ENCODE peak calls at places on chromosomes 6 and 20, in nine cellular contexts. One of them, this sample, is unnamed.

GRCh38 chr6:1610497-1611321 is 994 bp downstream of the FOXC1 start:
- DNase-seq in AG09309: no peak
- DNase-seq in iPS-NIHi11: no peak
- DNase-seq in mammary epithelial cell: peak
- DNase-seq in stimulated activated CD4-positive, alpha-beta T cell treated with anti-CD3 and anti-CD28 coated beads, TNF-alpha, amount 100 ng/mL, for 24 hours: no peak
- DNase-seq in G401: peak
- DNase-seq in uterus: no peak
- DNase-seq in ureter: no peak
- DNase-seq in pons: no peak
- DNase-seq in this sample: no peak

GRCh38 chr6:166582258-166582657 is 4.2 kb downstream of the RAMACL start:
- DNase-seq in G401: no peak
- DNase-seq in AG09309: peak
- DNase-seq in stimulated activated CD4-positive, alpha-beta T cell treated with anti-CD3 and anti-CD28 coated beads, TNF-alpha, amount 100 ng/mL, for 24 hours: no peak
- DNase-seq in uterus: no peak
- DNase-seq in iPS-NIHi11: no peak
- DNase-seq in mammary epithelial cell: no peak
- DNase-seq in pons: no peak
- DNase-seq in ureter: no peak
- DNase-seq in this sample: no peak

GRCh38 chr6:45710304-45710821 is 305.3 kb downstream of the CLIC5 start:
- DNase-seq in pons: no peak
- DNase-seq in AG09309: no peak
- DNase-seq in stimulated activated CD4-positive, alpha-beta T cell treated with anti-CD3 and anti-CD28 coated beads, TNF-alpha, amount 100 ng/mL, for 24 hours: peak
- DNase-seq in G401: no peak
- DNase-seq in mammary epithelial cell: no peak
- DNase-seq in uterus: no peak
- DNase-seq in ureter: no peak
- DNase-seq in iPS-NIHi11: no peak
- DNase-seq in this sample: no peak

GRCh38 chr6:14499804-14500203 is 382.2 kb downstream of the CD83 start:
- DNase-seq in uterus: no peak
- DNase-seq in G401: peak
- DNase-seq in AG09309: peak
- DNase-seq in iPS-NIHi11: no peak
- DNase-seq in pons: no peak
- DNase-seq in stimulated activated CD4-positive, alpha-beta T cell treated with anti-CD3 and anti-CD28 coated beads, TNF-alpha, amount 100 ng/mL, for 24 hours: no peak
- DNase-seq in mammary epithelial cell: peak
- DNase-seq in ureter: no peak
- DNase-seq in this sample: no peak

GRCh38 chr20:45010399-45010828 is 44.1 kb downstream of the STK4 start:
- DNase-seq in pons: no peak
- DNase-seq in stimulated activated CD4-positive, alpha-beta T cell treated with anti-CD3 and anti-CD28 coated beads, TNF-alpha, amount 100 ng/mL, for 24 hours: no peak
- DNase-seq in ureter: no peak
- DNase-seq in uterus: no peak
- DNase-seq in iPS-NIHi11: no peak
- DNase-seq in AG09309: no peak
- DNase-seq in G401: no peak
- DNase-seq in mammary epithelial cell: peak
- DNase-seq in this sample: no peak

GRCh38 chr6:125020385-125020784 is 58.1 kb downstream of the RNF217 start:
- DNase-seq in pons: peak
- DNase-seq in mammary epithelial cell: no peak
- DNase-seq in G401: no peak
- DNase-seq in ureter: no peak
- DNase-seq in iPS-NIHi11: peak
- DNase-seq in AG09309: peak
- DNase-seq in stimulated activated CD4-positive, alpha-beta T cell treated with anti-CD3 and anti-CD28 coated beads, TNF-alpha, amount 100 ng/mL, for 24 hours: no peak
- DNase-seq in uterus: no peak
- DNase-seq in this sample: no peak

GRCh38 chr6:57094689-57095088 is 4.7 kb downstream of the ZNF451 start:
- DNase-seq in pons: no peak
- DNase-seq in stimulated activated CD4-positive, alpha-beta T cell treated with anti-CD3 and anti-CD28 coated beads, TNF-alpha, amount 100 ng/mL, for 24 hours: no peak
- DNase-seq in AG09309: no peak
- DNase-seq in mammary epithelial cell: no peak
- DNase-seq in iPS-NIHi11: no peak
- DNase-seq in ureter: no peak
- DNase-seq in uterus: no peak
- DNase-seq in G401: no peak
- DNase-seq in this sample: no peak

GRCh38 chr20:57493091-57493615 is 31.8 kb downstream of the CTCFL start:
- DNase-seq in mammary epithelial cell: no peak
- DNase-seq in uterus: no peak
- DNase-seq in ureter: no peak
- DNase-seq in G401: no peak
- DNase-seq in iPS-NIHi11: no peak
- DNase-seq in AG09309: no peak
- DNase-seq in stimulated activated CD4-positive, alpha-beta T cell treated with anti-CD3 and anti-CD28 coated beads, TNF-alpha, amount 100 ng/mL, for 24 hours: no peak
- DNase-seq in pons: no peak
- DNase-seq in this sample: no peak

GRCh38 chr20:62558779-62559178 is 83.0 kb upstream of the GATA5 start:
- DNase-seq in uterus: no peak
- DNase-seq in iPS-NIHi11: no peak
- DNase-seq in mammary epithelial cell: no peak
- DNase-seq in ureter: no peak
- DNase-seq in pons: no peak
- DNase-seq in stimulated activated CD4-positive, alpha-beta T cell treated with anti-CD3 and anti-CD28 coated beads, TNF-alpha, amount 100 ng/mL, for 24 hours: no peak
- DNase-seq in G401: no peak
- DNase-seq in AG09309: no peak
- DNase-seq in this sample: no peak

GRCh38 chr20:24118096-24118780 is 129.7 kb upstream of the GGTLC1 start:
- DNase-seq in G401: no peak
- DNase-seq in mammary epithelial cell: no peak
- DNase-seq in AG09309: no peak
- DNase-seq in pons: no peak
- DNase-seq in uterus: no peak
- DNase-seq in iPS-NIHi11: no peak
- DNase-seq in ureter: no peak
- DNase-seq in stimulated activated CD4-positive, alpha-beta T cell treated with anti-CD3 and anti-CD28 coated beads, TNF-alpha, amount 100 ng/mL, for 24 hours: no peak
- DNase-seq in this sample: no peak

GRCh38 chr6:133645000-133645619 is 243.8 kb upstream of the TCF21 start:
- DNase-seq in G401: no peak
- DNase-seq in iPS-NIHi11: no peak
- DNase-seq in ureter: no peak
- DNase-seq in mammary epithelial cell: no peak
- DNase-seq in pons: no peak
- DNase-seq in AG09309: no peak
- DNase-seq in uterus: no peak
- DNase-seq in stimulated activated CD4-positive, alpha-beta T cell treated with anti-CD3 and anti-CD28 coated beads, TNF-alpha, amount 100 ng/mL, for 24 hours: no peak
- DNase-seq in this sample: no peak

GRCh38 chr6:41917528-41917927 is 3.4 kb downstream of the MED20 start:
- DNase-seq in iPS-NIHi11: no peak
- DNase-seq in stimulated activated CD4-positive, alpha-beta T cell treated with anti-CD3 and anti-CD28 coated beads, TNF-alpha, amount 100 ng/mL, for 24 hours: no peak
- DNase-seq in AG09309: peak
- DNase-seq in mammary epithelial cell: peak
- DNase-seq in G401: no peak
- DNase-seq in ureter: no peak
- DNase-seq in pons: no peak
- DNase-seq in uterus: no peak
- DNase-seq in this sample: no peak

GRCh38 chr6:169803291-169803811 is 51.9 kb downstream of the ERMARD start:
- DNase-seq in stimulated activated CD4-positive, alpha-beta T cell treated with anti-CD3 and anti-CD28 coated beads, TNF-alpha, amount 100 ng/mL, for 24 hours: no peak
- DNase-seq in iPS-NIHi11: no peak
- DNase-seq in ureter: no peak
- DNase-seq in AG09309: no peak
- DNase-seq in uterus: no peak
- DNase-seq in mammary epithelial cell: no peak
- DNase-seq in G401: no peak
- DNase-seq in pons: no peak
- DNase-seq in this sample: no peak

GRCh38 chr6:53851561-53851960 is 56.8 kb downstream of the LRRC1 start:
- DNase-seq in iPS-NIHi11: no peak
- DNase-seq in pons: no peak
- DNase-seq in uterus: no peak
- DNase-seq in mammary epithelial cell: no peak
- DNase-seq in AG09309: no peak
- DNase-seq in G401: no peak
- DNase-seq in stimulated activated CD4-positive, alpha-beta T cell treated with anti-CD3 and anti-CD28 coated beads, TNF-alpha, amount 100 ng/mL, for 24 hours: no peak
- DNase-seq in ureter: no peak
- DNase-seq in this sample: no peak

GRCh38 chr6:162387723-162388382 is 339.7 kb downstream of the PRKN start:
- DNase-seq in stimulated activated CD4-positive, alpha-beta T cell treated with anti-CD3 and anti-CD28 coated beads, TNF-alpha, amount 100 ng/mL, for 24 hours: no peak
- DNase-seq in iPS-NIHi11: no peak
- DNase-seq in ureter: no peak
- DNase-seq in mammary epithelial cell: no peak
- DNase-seq in uterus: no peak
- DNase-seq in G401: no peak
- DNase-seq in AG09309: no peak
- DNase-seq in pons: no peak
- DNase-seq in this sample: no peak

GRCh38 chr6:17088091-17088611 is 13.7 kb upstream of the STMND1 start:
- DNase-seq in mammary epithelial cell: no peak
- DNase-seq in stimulated activated CD4-positive, alpha-beta T cell treated with anti-CD3 and anti-CD28 coated beads, TNF-alpha, amount 100 ng/mL, for 24 hours: no peak
- DNase-seq in ureter: no peak
- DNase-seq in uterus: no peak
- DNase-seq in pons: no peak
- DNase-seq in iPS-NIHi11: no peak
- DNase-seq in AG09309: no peak
- DNase-seq in G401: no peak
- DNase-seq in this sample: no peak

GRCh38 chr20:51542033-51542893 is at the start of gene NFATC2:
- DNase-seq in iPS-NIHi11: peak
- DNase-seq in G401: no peak
- DNase-seq in pons: no peak
- DNase-seq in ureter: peak
- DNase-seq in uterus: peak
- DNase-seq in stimulated activated CD4-positive, alpha-beta T cell treated with anti-CD3 and anti-CD28 coated beads, TNF-alpha, amount 100 ng/mL, for 24 hours: no peak
- DNase-seq in AG09309: no peak
- DNase-seq in mammary epithelial cell: no peak
- DNase-seq in this sample: no peak

GRCh38 chr20:63533388-63533787 is 3.8 kb downstream of the PTK6 start:
- DNase-seq in stimulated activated CD4-positive, alpha-beta T cell treated with anti-CD3 and anti-CD28 coated beads, TNF-alpha, amount 100 ng/mL, for 24 hours: no peak
- DNase-seq in pons: no peak
- DNase-seq in AG09309: no peak
- DNase-seq in G401: no peak
- DNase-seq in ureter: no peak
- DNase-seq in mammary epithelial cell: no peak
- DNase-seq in iPS-NIHi11: peak
- DNase-seq in uterus: no peak
- DNase-seq in this sample: no peak

GRCh38 chr6:21278078-21278790 is 315.3 kb upstream of the SOX4 start:
- DNase-seq in iPS-NIHi11: no peak
- DNase-seq in uterus: peak
- DNase-seq in stimulated activated CD4-positive, alpha-beta T cell treated with anti-CD3 and anti-CD28 coated beads, TNF-alpha, amount 100 ng/mL, for 24 hours: no peak
- DNase-seq in AG09309: peak
- DNase-seq in pons: no peak
- DNase-seq in mammary epithelial cell: no peak
- DNase-seq in G401: no peak
- DNase-seq in ureter: no peak
- DNase-seq in this sample: no peak

GRCh38 chr6:167441653-167442644 is 117.1 kb downstream of the TTLL2 start:
- DNase-seq in stimulated activated CD4-positive, alpha-beta T cell treated with anti-CD3 and anti-CD28 coated beads, TNF-alpha, amount 100 ng/mL, for 24 hours: no peak
- DNase-seq in mammary epithelial cell: no peak
- DNase-seq in pons: no peak
- DNase-seq in uterus: peak
- DNase-seq in AG09309: no peak
- DNase-seq in ureter: no peak
- DNase-seq in iPS-NIHi11: peak
- DNase-seq in G401: no peak
- DNase-seq in this sample: no peak

GRCh38 chr20:17343091-17343490 is 116.3 kb downstream of the PCSK2 start:
- DNase-seq in mammary epithelial cell: no peak
- DNase-seq in stimulated activated CD4-positive, alpha-beta T cell treated with anti-CD3 and anti-CD28 coated beads, TNF-alpha, amount 100 ng/mL, for 24 hours: no peak
- DNase-seq in AG09309: no peak
- DNase-seq in uterus: no peak
- DNase-seq in iPS-NIHi11: no peak
- DNase-seq in G401: no peak
- DNase-seq in ureter: no peak
- DNase-seq in pons: no peak
- DNase-seq in this sample: no peak

GRCh38 chr20:47330071-47330470 is 26.4 kb downstream of the ZMYND8 start:
- DNase-seq in G401: no peak
- DNase-seq in ureter: no peak
- DNase-seq in pons: no peak
- DNase-seq in mammary epithelial cell: no peak
- DNase-seq in uterus: no peak
- DNase-seq in iPS-NIHi11: no peak
- DNase-seq in stimulated activated CD4-positive, alpha-beta T cell treated with anti-CD3 and anti-CD28 coated beads, TNF-alpha, amount 100 ng/mL, for 24 hours: no peak
- DNase-seq in AG09309: no peak
- DNase-seq in this sample: no peak

GRCh38 chr6:52089758-52090348 is 2.4 kb upstream of the PKHD1 start:
- DNase-seq in ureter: no peak
- DNase-seq in uterus: no peak
- DNase-seq in iPS-NIHi11: no peak
- DNase-seq in AG09309: no peak
- DNase-seq in pons: no peak
- DNase-seq in stimulated activated CD4-positive, alpha-beta T cell treated with anti-CD3 and anti-CD28 coated beads, TNF-alpha, amount 100 ng/mL, for 24 hours: no peak
- DNase-seq in G401: no peak
- DNase-seq in mammary epithelial cell: peak
- DNase-seq in this sample: no peak

GRCh38 chr6:52560462-52560861 is 16.4 kb downstream of the TRAM2 start:
- DNase-seq in mammary epithelial cell: no peak
- DNase-seq in AG09309: no peak
- DNase-seq in stimulated activated CD4-positive, alpha-beta T cell treated with anti-CD3 and anti-CD28 coated beads, TNF-alpha, amount 100 ng/mL, for 24 hours: no peak
- DNase-seq in iPS-NIHi11: no peak
- DNase-seq in G401: no peak
- DNase-seq in pons: no peak
- DNase-seq in uterus: no peak
- DNase-seq in ureter: no peak
- DNase-seq in this sample: no peak

GRCh38 chr6:107400748-107401147 is 58.6 kb downstream of the PDSS2 start:
- DNase-seq in G401: no peak
- DNase-seq in uterus: no peak
- DNase-seq in iPS-NIHi11: no peak
- DNase-seq in ureter: no peak
- DNase-seq in mammary epithelial cell: no peak
- DNase-seq in stimulated activated CD4-positive, alpha-beta T cell treated with anti-CD3 and anti-CD28 coated beads, TNF-alpha, amount 100 ng/mL, for 24 hours: no peak
- DNase-seq in AG09309: no peak
- DNase-seq in pons: no peak
- DNase-seq in this sample: no peak

GRCh38 chr6:87941556-87942358 is 105.9 kb upstream of the SPACA1 start:
- DNase-seq in G401: no peak
- DNase-seq in pons: no peak
- DNase-seq in uterus: no peak
- DNase-seq in mammary epithelial cell: no peak
- DNase-seq in AG09309: no peak
- DNase-seq in iPS-NIHi11: no peak
- DNase-seq in ureter: no peak
- DNase-seq in stimulated activated CD4-positive, alpha-beta T cell treated with anti-CD3 and anti-CD28 coated beads, TNF-alpha, amount 100 ng/mL, for 24 hours: no peak
- DNase-seq in this sample: no peak

GRCh38 chr6:116553451-116553850 is at the start of gene CALHM4:
- DNase-seq in stimulated activated CD4-positive, alpha-beta T cell treated with anti-CD3 and anti-CD28 coated beads, TNF-alpha, amount 100 ng/mL, for 24 hours: no peak
- DNase-seq in uterus: no peak
- DNase-seq in AG09309: no peak
- DNase-seq in G401: no peak
- DNase-seq in ureter: no peak
- DNase-seq in mammary epithelial cell: no peak
- DNase-seq in pons: no peak
- DNase-seq in iPS-NIHi11: no peak
- DNase-seq in this sample: no peak

GRCh38 chr6:16639689-16640480 is 121.4 kb downstream of the ATXN1 start:
- DNase-seq in ureter: no peak
- DNase-seq in uterus: no peak
- DNase-seq in G401: no peak
- DNase-seq in AG09309: peak
- DNase-seq in pons: no peak
- DNase-seq in iPS-NIHi11: no peak
- DNase-seq in mammary epithelial cell: peak
- DNase-seq in stimulated activated CD4-positive, alpha-beta T cell treated with anti-CD3 and anti-CD28 coated beads, TNF-alpha, amount 100 ng/mL, for 24 hours: no peak
- DNase-seq in this sample: no peak

GRCh38 chr6:98944598-98945011 is 3.1 kb downstream of the FBXL4 start:
- DNase-seq in AG09309: no peak
- DNase-seq in mammary epithelial cell: peak
- DNase-seq in pons: peak
- DNase-seq in iPS-NIHi11: no peak
- DNase-seq in stimulated activated CD4-positive, alpha-beta T cell treated with anti-CD3 and anti-CD28 coated beads, TNF-alpha, amount 100 ng/mL, for 24 hours: no peak
- DNase-seq in G401: peak
- DNase-seq in ureter: no peak
- DNase-seq in uterus: no peak
- DNase-seq in this sample: no peak

GRCh38 chr6:157791461-157791860 is 31.6 kb upstream of the SNX9 start:
- DNase-seq in pons: no peak
- DNase-seq in stimulated activated CD4-positive, alpha-beta T cell treated with anti-CD3 and anti-CD28 coated beads, TNF-alpha, amount 100 ng/mL, for 24 hours: no peak
- DNase-seq in ureter: no peak
- DNase-seq in iPS-NIHi11: peak
- DNase-seq in uterus: no peak
- DNase-seq in mammary epithelial cell: no peak
- DNase-seq in AG09309: no peak
- DNase-seq in G401: no peak
- DNase-seq in this sample: no peak

GRCh38 chr6:130466744-130467052 is 100.9 kb downstream of the TMEM200A start:
- DNase-seq in mammary epithelial cell: no peak
- DNase-seq in ureter: no peak
- DNase-seq in G401: no peak
- DNase-seq in pons: no peak
- DNase-seq in uterus: no peak
- DNase-seq in iPS-NIHi11: no peak
- DNase-seq in stimulated activated CD4-positive, alpha-beta T cell treated with anti-CD3 and anti-CD28 coated beads, TNF-alpha, amount 100 ng/mL, for 24 hours: no peak
- DNase-seq in AG09309: no peak
- DNase-seq in this sample: no peak